ENCODE peak calls at places on chromosomes 1 and 21, in four cellular contexts. Q, K, T and R are unnamed samples.

GRCh38 chr1:160046494-160047115 is 14.8 kb upstream of the PIGM start:
- DNase-seq in Q (peak), T (peak), K (no peak), R (no peak)

GRCh38 chr1:36143424-36143823 is 5.9 kb downstream of the TRAPPC3 start:
- DNase-seq in T (no peak), K (no peak), Q (no peak), R (no peak)

GRCh38 chr1:233679030-233679429 is 65.1 kb downstream of the KCNK1 start:
- DNase-seq in Q (no peak), K (no peak), T (no peak), R (no peak)

GRCh38 chr1:168623003-168623828 is 46.8 kb downstream of the XCL1 start:
- DNase-seq in T (peak), K (no peak), Q (peak), R (no peak)

GRCh38 chr1:241507189-241507820 is 12.2 kb downstream of the FH start:
- DNase-seq in K (no peak), Q (no peak), T (no peak), R (no peak)

GRCh38 chr1:206939841-206940587 is 6.3 kb downstream of the PIGR start:
- DNase-seq in T (no peak), K (no peak), Q (peak), R (no peak)

GRCh38 chr1:56543783-56544612 is 35.4 kb downstream of the PLPP3 start:
- DNase-seq in T (no peak), Q (peak), K (no peak), R (no peak)

GRCh38 chr1:47650205-47650604 is 212.4 kb downstream of the FOXD2 start:
- DNase-seq in Q (peak), K (no peak), T (no peak), R (no peak)

GRCh38 chr1:170351368-170351946 is 180.5 kb upstream of the GORAB start:
- DNase-seq in Q (no peak), T (no peak), K (no peak), R (no peak)

GRCh38 chr1:19606817-19607706 is 37.0 kb upstream of the NBL1 start:
- DNase-seq in Q (no peak), K (no peak), T (no peak), R (no peak)

GRCh38 chr1:23545851-23546250 is 13.4 kb downstream of the ID3 start:
- DNase-seq in K (no peak), T (no peak), Q (no peak), R (no peak)

GRCh38 chr1:234779160-234779538 is 169.2 kb upstream of the IRF2BP2 start:
- DNase-seq in T (no peak), Q (peak), K (no peak), R (no peak)

GRCh38 chr21:25582888-25583287 is 24.4 kb downstream of the MRPL39 start:
- DNase-seq in Q (no peak), K (no peak), T (no peak), R (no peak)

GRCh38 chr1:174052621-174053020 is 30.5 kb upstream of the RC3H1 start:
- DNase-seq in Q (no peak), K (no peak), T (no peak), R (no peak)

GRCh38 chr1:84330125-84330984 is 28.8 kb downstream of the SAMD13 start:
- DNase-seq in Q (no peak), K (no peak), T (no peak), R (no peak)

GRCh38 chr1:168977618-168978017 is 128.9 kb upstream of the ATP1B1 start:
- DNase-seq in T (no peak), K (no peak), Q (no peak), R (no peak)

GRCh38 chr1:10309240-10310011 is 89.4 kb upstream of the PGD start:
- DNase-seq in K (no peak), T (no peak), Q (no peak), R (no peak)

GRCh38 chr1:199272107-199272506 is 633.3 kb downstream of the PTPRC start:
- DNase-seq in K (no peak), T (no peak), Q (peak), R (no peak)

GRCh38 chr1:62241357-62242131 is 46.9 kb downstream of the L1TD1 start:
- DNase-seq in Q (no peak), T (no peak), K (no peak), R (no peak)

GRCh38 chr1:174398246-174398645 is 49.5 kb upstream of the GPR52 start:
- DNase-seq in K (no peak), T (no peak), Q (no peak), R (no peak)

GRCh38 chr1:218361298-218362065 is 16.3 kb downstream of the TGFB2 start:
- DNase-seq in T (no peak), K (no peak), Q (peak), R (no peak)
- TF ChIP-seq CTCF in T (no peak), K (no peak), Q (peak), R (no peak)

GRCh38 chr1:228457017-228457395 is 30.2 kb upstream of the RNF187 start:
- DNase-seq in K (no peak), T (no peak), Q (no peak), R (no peak)

GRCh38 chr1:228457396-228458176 is 29.6 kb upstream of the RNF187 start:
- DNase-seq in T (peak), K (peak), Q (peak), R (peak)

GRCh38 chr1:228456252-228457016 is 30.7 kb upstream of the RNF187 start:
- DNase-seq in K (no peak), T (no peak), Q (no peak), R (no peak)

GRCh38 chr1:228454238-228454637 is 32.9 kb upstream of the RNF187 start:
- DNase-seq in T (no peak), Q (peak), K (no peak), R (no peak)

DNA sequence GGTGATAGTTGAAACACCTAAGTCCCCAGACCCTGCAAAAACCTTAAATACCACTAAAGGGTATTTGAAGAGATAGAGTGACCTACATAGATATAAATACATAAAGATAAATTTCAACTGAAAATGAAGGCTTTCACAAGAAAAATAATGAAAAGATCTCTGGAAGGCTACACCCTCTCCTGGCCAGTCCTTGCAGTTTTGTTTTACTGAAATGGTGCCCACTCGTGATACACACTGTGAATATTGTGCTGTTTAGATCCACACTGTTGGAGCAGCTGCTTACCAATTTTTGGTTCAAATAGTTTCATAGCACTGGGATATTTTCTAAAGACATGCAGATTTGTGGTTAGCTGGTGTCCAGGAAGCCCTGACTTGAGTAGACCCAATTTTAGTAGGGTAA is 31.5 kb upstream of the RNF187 start:
- DNase-seq in K (no peak), Q (no peak), T (no peak), R (no peak)
- H3K4me3 ChIP-seq in K (no peak), Q (no peak), T (no peak), R (no peak)

GRCh38 chr21:15414057-15414456 is 315.7 kb upstream of the USP25 start:
- DNase-seq in Q (no peak), T (no peak), K (no peak), R (no peak)
- TF ChIP-seq CTCF in Q (no peak), T (no peak), K (no peak), R (no peak)

GRCh38 chr1:31771891-31772668 is 7.9 kb upstream of the ADGRB2 start:
- DNase-seq in T (no peak), Q (peak), K (no peak), R (no peak)

GRCh38 chr1:31769720-31770390 is 5.7 kb upstream of the ADGRB2 start:
- DNase-seq in T (no peak), Q (no peak), K (no peak), R (peak)

GRCh38 chr1:31775170-31775569 is 11.0 kb upstream of the ADGRB2 start:
- DNase-seq in K (no peak), T (no peak), Q (no peak), R (no peak)

GRCh38 chr1:31773861-31774260 is 9.7 kb upstream of the ADGRB2 start:
- DNase-seq in T (no peak), Q (no peak), K (no peak), R (no peak)

GRCh38 chr1:31772669-31773248 is 8.6 kb upstream of the ADGRB2 start:
- DNase-seq in Q (no peak), T (no peak), K (no peak), R (no peak)
- H3K4me3 ChIP-seq in Q (peak), T (peak), K (peak), R (no peak)

GRCh38 chr1:211519602-211520001 is 27.6 kb upstream of the RD3 start:
- DNase-seq in Q (no peak), T (no peak), K (no peak), R (no peak)
- TF ChIP-seq CTCF in Q (no peak), T (no peak), K (no peak), R (no peak)

DNA sequence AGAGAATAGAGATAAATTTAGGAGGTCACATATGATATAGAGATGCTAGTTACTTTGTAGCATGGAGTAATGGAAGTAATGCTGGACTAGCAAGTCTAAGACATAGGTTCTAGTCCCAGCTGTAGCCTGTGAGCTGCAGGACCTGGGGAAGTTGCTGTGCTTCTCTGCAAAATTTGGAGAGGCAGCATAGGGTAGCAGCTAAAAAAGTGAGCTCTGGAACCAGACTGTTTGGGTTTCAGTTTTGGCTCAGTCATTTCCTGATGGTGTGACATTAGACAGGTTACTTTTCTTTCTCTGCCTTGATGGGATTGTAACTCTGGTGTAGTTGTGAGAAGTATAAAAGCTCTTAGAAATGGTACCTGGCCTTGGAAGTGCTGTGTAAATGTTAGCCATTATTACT is 3.3 kb downstream of the METTL13 start:
- DNase-seq in Q (no peak), K (no peak), T (no peak), R (no peak)
- H3K4me3 ChIP-seq in Q (no peak), K (no peak), T (no peak), R (no peak)

GRCh38 chr1:197775282-197776262 is at the start of gene DENND1B:
- DNase-seq in T (peak), K (no peak), Q (peak), R (peak)
- TF ChIP-seq CTCF in T (no peak), K (peak), Q (no peak), R (no peak)

GRCh38 chr1:8816306-8816705 is 1.1 kb downstream of the RERE start:
- DNase-seq in K (no peak), Q (peak), T (no peak), R (no peak)
- H3K4me3 ChIP-seq in K (peak), Q (peak), T (peak), R (peak)

GRCh38 chr21:28742527-28742926 is 250.2 kb downstream of the LTN1 start:
- DNase-seq in K (no peak), T (no peak), Q (peak), R (no peak)
- TF ChIP-seq CTCF in K (no peak), T (no peak), Q (peak), R (peak)

DNA sequence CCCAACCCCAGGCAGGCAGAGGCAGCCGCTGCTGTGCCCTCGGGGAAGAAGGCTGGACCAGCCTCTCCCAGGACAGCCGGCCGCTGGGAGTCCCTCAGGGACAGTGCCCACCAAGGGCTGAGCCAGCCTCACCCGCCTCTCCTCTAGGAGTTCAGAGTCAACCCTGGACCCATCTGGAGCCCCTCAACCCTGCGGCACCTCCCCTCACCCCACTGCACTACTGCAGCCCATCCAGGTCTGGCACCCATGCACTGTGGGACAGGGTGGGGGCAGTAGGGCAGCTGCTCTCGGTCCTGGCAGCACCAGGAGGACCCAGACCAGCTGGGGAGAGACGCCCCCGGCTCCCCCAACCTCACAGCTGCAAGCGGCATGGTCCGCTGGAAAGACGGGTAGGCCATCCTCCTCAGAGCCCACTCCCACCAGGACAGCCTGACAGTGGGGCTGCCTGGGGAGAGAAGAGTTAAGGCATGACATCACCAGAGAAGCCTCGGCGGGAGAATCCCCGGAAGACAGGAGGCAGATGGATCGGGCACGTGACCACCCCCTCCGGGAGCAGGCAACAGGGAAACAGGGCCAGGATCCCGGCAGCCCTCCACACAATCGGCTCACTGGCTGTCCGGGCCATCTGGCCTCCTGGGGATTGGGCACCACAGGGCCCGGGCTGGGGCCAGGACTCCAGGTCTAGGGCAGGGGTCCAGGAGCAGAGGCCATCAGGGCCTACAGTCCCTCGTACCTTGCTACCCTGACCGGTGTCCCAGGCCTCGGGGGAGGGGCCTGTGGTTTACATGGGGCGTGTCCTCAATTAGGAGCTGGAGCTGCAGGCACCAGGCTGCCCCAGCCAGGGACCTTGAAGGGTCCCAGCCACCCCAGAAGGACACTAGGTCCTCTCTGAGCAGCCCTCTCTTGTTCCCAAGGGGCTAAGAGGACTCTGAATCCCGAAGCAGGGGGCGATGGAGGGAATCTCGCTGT is 3.1 kb downstream of the ACAP3 start:
- DNase-seq in Q (peak), K (no peak), T (peak), R (peak)
- H3K4me3 ChIP-seq in Q (peak), K (peak), T (peak), R (peak)